ENCODE peak calls at places on chromosomes 7 and 10, in four cellular contexts. One of them, this sample, is unnamed.

GRCh38 chr7:16479587-16479986 is 14.0 kb upstream of the SOSTDC1 start:
- DNase-seq in esophagus squamous epithelium: no peak
- DNase-seq in CD8-positive, alpha-beta T cell: no peak
- DNase-seq in heart left ventricle: no peak
- DNase-seq in this sample: no peak

GRCh38 chr7:48105045-48105444 is 16.0 kb downstream of the UPP1 start:
- DNase-seq in esophagus squamous epithelium: no peak
- DNase-seq in CD8-positive, alpha-beta T cell: no peak
- DNase-seq in heart left ventricle: no peak
- DNase-seq in this sample: no peak

GRCh38 chr10:122192142-122192541 is 79.0 kb upstream of the BTBD16 start:
- DNase-seq in esophagus squamous epithelium: no peak
- DNase-seq in CD8-positive, alpha-beta T cell: no peak
- DNase-seq in heart left ventricle: peak; percentile 51
- DNase-seq in this sample: no peak

GRCh38 chr10:17171131-17171530 is 30.3 kb downstream of the TRDMT1 start:
- DNase-seq in esophagus squamous epithelium: no peak
- DNase-seq in CD8-positive, alpha-beta T cell: no peak
- DNase-seq in heart left ventricle: no peak
- DNase-seq in this sample: no peak

GRCh38 chr7:1538544-1539345 is 8.2 kb downstream of the MAFK start:
- DNase-seq in esophagus squamous epithelium: no peak
- DNase-seq in CD8-positive, alpha-beta T cell: no peak
- DNase-seq in heart left ventricle: peak; percentile 44
- DNase-seq in this sample: no peak

GRCh38 chr7:159093351-159093971 is 51.2 kb downstream of the VIPR2 start:
- DNase-seq in esophagus squamous epithelium: no peak
- DNase-seq in CD8-positive, alpha-beta T cell: no peak
- DNase-seq in heart left ventricle: no peak
- DNase-seq in this sample: no peak

GRCh38 chr10:67976292-67977245 is 92.1 kb downstream of the SIRT1 start:
- DNase-seq in esophagus squamous epithelium: no peak
- DNase-seq in CD8-positive, alpha-beta T cell: no peak
- DNase-seq in heart left ventricle: peak; percentile 90
- DNase-seq in this sample: no peak

GRCh38 chr10:132972986-132973902 is 30.9 kb upstream of the CFAP46 start:
- DNase-seq in esophagus squamous epithelium: no peak
- DNase-seq in CD8-positive, alpha-beta T cell: no peak
- DNase-seq in heart left ventricle: no peak
- DNase-seq in this sample: no peak

GRCh38 chr10:76984559-76985443 is 652.8 kb downstream of the KCNMA1 start:
- DNase-seq in esophagus squamous epithelium: no peak
- DNase-seq in CD8-positive, alpha-beta T cell: peak; percentile 32
- DNase-seq in heart left ventricle: peak; percentile 65
- DNase-seq in this sample: peak; percentile 29

GRCh38 chr10:36720931-36721330 is 404.5 kb upstream of the ANKRD30A start:
- DNase-seq in esophagus squamous epithelium: no peak
- DNase-seq in CD8-positive, alpha-beta T cell: no peak
- DNase-seq in heart left ventricle: no peak
- DNase-seq in this sample: no peak

GRCh38 chr10:118020365-118020764 is 26.4 kb downstream of the RAB11FIP2 start:
- DNase-seq in esophagus squamous epithelium: no peak
- DNase-seq in CD8-positive, alpha-beta T cell: no peak
- DNase-seq in heart left ventricle: no peak
- DNase-seq in this sample: no peak

GRCh38 chr7:13036256-13036765 is 348.9 kb downstream of the ARL4A start:
- DNase-seq in esophagus squamous epithelium: no peak
- DNase-seq in CD8-positive, alpha-beta T cell: no peak
- DNase-seq in heart left ventricle: no peak
- DNase-seq in this sample: no peak

GRCh38 chr10:3142146-3142875 is 30.3 kb downstream of the PITRM1 start:
- DNase-seq in esophagus squamous epithelium: no peak
- DNase-seq in CD8-positive, alpha-beta T cell: no peak
- DNase-seq in heart left ventricle: no peak
- DNase-seq in this sample: no peak

GRCh38 chr10:614772-615582 is 74.5 kb downstream of the DIP2C start:
- DNase-seq in esophagus squamous epithelium: no peak
- DNase-seq in CD8-positive, alpha-beta T cell: no peak
- DNase-seq in heart left ventricle: no peak
- DNase-seq in this sample: no peak

GRCh38 chr7:55140221-55140980 is 121.6 kb downstream of the EGFR start:
- DNase-seq in esophagus squamous epithelium: no peak
- DNase-seq in CD8-positive, alpha-beta T cell: no peak
- DNase-seq in heart left ventricle: peak; percentile 77
- DNase-seq in this sample: peak; percentile 44

GRCh38 chr7:114212753-114213439 is 201.7 kb upstream of the FOXP2 start:
- DNase-seq in esophagus squamous epithelium: no peak
- DNase-seq in CD8-positive, alpha-beta T cell: no peak
- DNase-seq in heart left ventricle: no peak
- DNase-seq in this sample: no peak

GRCh38 chr10:49679480-49679893 is at the start of gene C10orf53:
- DNase-seq in esophagus squamous epithelium: no peak
- DNase-seq in CD8-positive, alpha-beta T cell: no peak
- DNase-seq in heart left ventricle: peak; percentile 34
- DNase-seq in this sample: no peak

GRCh38 chr7:107857541-107857912 is 33.5 kb upstream of the DLD start:
- DNase-seq in esophagus squamous epithelium: no peak
- DNase-seq in CD8-positive, alpha-beta T cell: no peak
- DNase-seq in heart left ventricle: no peak
- DNase-seq in this sample: no peak

GRCh38 chr7:84722086-84722485 is 464.8 kb downstream of the SEMA3D start:
- DNase-seq in esophagus squamous epithelium: no peak
- DNase-seq in CD8-positive, alpha-beta T cell: no peak
- DNase-seq in heart left ventricle: no peak
- DNase-seq in this sample: no peak

GRCh38 chr7:111992601-111993000 is 213.6 kb downstream of the DOCK4 start:
- DNase-seq in esophagus squamous epithelium: no peak
- DNase-seq in CD8-positive, alpha-beta T cell: no peak
- DNase-seq in heart left ventricle: no peak
- DNase-seq in this sample: no peak

GRCh38 chr10:119269737-119270136 is 62.4 kb downstream of the GRK5 start:
- DNase-seq in esophagus squamous epithelium: no peak
- DNase-seq in CD8-positive, alpha-beta T cell: no peak
- DNase-seq in heart left ventricle: no peak
- DNase-seq in this sample: no peak

DNA sequence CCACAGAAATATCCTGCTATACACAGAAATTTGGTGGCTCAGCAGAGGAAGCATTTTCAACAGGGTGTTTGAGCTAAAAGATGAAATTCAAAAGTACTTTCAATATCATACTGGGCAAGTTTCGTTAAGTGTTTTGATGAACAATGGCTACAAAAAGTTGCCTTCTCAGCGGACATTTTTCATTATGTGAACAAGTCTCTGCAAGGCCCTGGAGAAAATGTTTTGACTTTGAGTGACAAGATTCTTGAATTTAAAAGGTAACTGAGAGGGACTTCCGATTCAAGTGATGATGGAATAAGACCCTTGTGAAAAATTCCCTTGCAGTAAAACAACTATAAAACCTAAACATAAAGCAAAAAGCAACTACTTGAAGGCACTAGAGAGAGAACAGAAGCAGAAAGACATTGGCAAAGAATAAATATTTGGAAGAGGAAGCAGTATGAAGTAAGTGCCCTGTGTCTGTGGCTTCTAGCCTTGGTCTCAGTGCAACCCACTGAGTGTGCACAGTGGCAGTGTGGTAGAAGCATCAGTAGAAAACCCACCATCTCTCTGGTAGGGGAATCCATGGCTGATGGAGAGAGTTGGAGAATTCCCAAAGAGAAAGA is 62.5 kb upstream of the NAMPT start:
- DNase-seq in esophagus squamous epithelium: no peak
- DNase-seq in CD8-positive, alpha-beta T cell: no peak
- DNase-seq in heart left ventricle: no peak
- DNase-seq in this sample: no peak
- H3K27ac ChIP-seq in esophagus squamous epithelium: peak overlapping the region; percentile 57
- H3K27ac ChIP-seq in CD8-positive, alpha-beta T cell: no peak overlapping the region
- H3K27ac ChIP-seq in heart left ventricle: no peak overlapping the region
- H3K27ac ChIP-seq in this sample: peak overlapping the region; percentile 88

GRCh38 chr10:103836776-103837344 is 18.5 kb downstream of the SH3PXD2A start:
- DNase-seq in esophagus squamous epithelium: no peak
- DNase-seq in CD8-positive, alpha-beta T cell: no peak
- DNase-seq in heart left ventricle: no peak
- DNase-seq in this sample: no peak

GRCh38 chr10:103835121-103836045 is 20.0 kb downstream of the SH3PXD2A start:
- DNase-seq in esophagus squamous epithelium: no peak
- DNase-seq in CD8-positive, alpha-beta T cell: no peak
- DNase-seq in heart left ventricle: peak; percentile 86
- DNase-seq in this sample: no peak

GRCh38 chr10:103837370-103838094 is 17.8 kb downstream of the SH3PXD2A start:
- DNase-seq in esophagus squamous epithelium: no peak
- DNase-seq in CD8-positive, alpha-beta T cell: no peak
- DNase-seq in heart left ventricle: peak; percentile 28
- DNase-seq in this sample: no peak

GRCh38 chr10:103834436-103835095 is 20.8 kb downstream of the SH3PXD2A start:
- DNase-seq in esophagus squamous epithelium: no peak
- DNase-seq in CD8-positive, alpha-beta T cell: no peak
- DNase-seq in heart left ventricle: no peak
- DNase-seq in this sample: no peak

DNA sequence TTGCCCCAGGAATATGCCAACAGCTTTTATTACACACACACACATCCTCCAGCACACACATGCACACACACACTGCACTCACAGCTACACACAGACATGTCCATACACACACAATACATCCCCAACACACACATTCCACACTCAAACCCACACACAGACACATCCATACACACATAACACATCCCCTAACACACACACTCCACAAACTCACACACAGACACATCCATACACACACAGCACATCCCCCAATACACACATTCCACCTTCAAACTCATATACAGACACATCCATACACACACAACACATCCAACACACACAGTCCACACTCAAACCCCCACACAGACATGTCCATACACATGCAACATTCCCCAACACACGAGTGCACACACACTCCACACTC is 19.1 kb downstream of the SH3PXD2A start:
- DNase-seq in esophagus squamous epithelium: no peak
- DNase-seq in CD8-positive, alpha-beta T cell: no peak
- DNase-seq in heart left ventricle: no peak
- DNase-seq in this sample: no peak
- H3K27ac ChIP-seq in esophagus squamous epithelium: no peak overlapping the region
- H3K27ac ChIP-seq in CD8-positive, alpha-beta T cell: no peak overlapping the region
- H3K27ac ChIP-seq in heart left ventricle: no peak overlapping the region
- H3K27ac ChIP-seq in this sample: peak overlapping the region; percentile 19

GRCh38 chr7:75732764-75733630 is 5.7 kb downstream of the HIP1 start:
- DNase-seq in esophagus squamous epithelium: no peak
- DNase-seq in CD8-positive, alpha-beta T cell: no peak
- DNase-seq in heart left ventricle: no peak
- DNase-seq in this sample: no peak
- H3K27ac ChIP-seq in esophagus squamous epithelium: peak overlapping the region; percentile 52
- H3K27ac ChIP-seq in CD8-positive, alpha-beta T cell: no peak overlapping the region
- H3K27ac ChIP-seq in heart left ventricle: no peak overlapping the region
- H3K27ac ChIP-seq in this sample: no peak overlapping the region

GRCh38 chr10:12844796-12845524 is 156.6 kb downstream of the CCDC3 start:
- DNase-seq in esophagus squamous epithelium: no peak
- DNase-seq in CD8-positive, alpha-beta T cell: no peak
- DNase-seq in heart left ventricle: no peak
- DNase-seq in this sample: no peak
- H3K27ac ChIP-seq in esophagus squamous epithelium: peak overlapping the region; percentile 71
- H3K27ac ChIP-seq in CD8-positive, alpha-beta T cell: no peak overlapping the region
- H3K27ac ChIP-seq in heart left ventricle: no peak overlapping the region
- H3K27ac ChIP-seq in this sample: peak overlapping the region; percentile 60

GRCh38 chr7:99840136-99840869 is 12.5 kb downstream of the CYP3A43 start:
- DNase-seq in esophagus squamous epithelium: no peak
- DNase-seq in CD8-positive, alpha-beta T cell: no peak
- DNase-seq in heart left ventricle: no peak
- DNase-seq in this sample: no peak

GRCh38 chr7:99842926-99843325 is 15.1 kb downstream of the CYP3A43 start:
- DNase-seq in esophagus squamous epithelium: no peak
- DNase-seq in CD8-positive, alpha-beta T cell: no peak
- DNase-seq in heart left ventricle: no peak
- DNase-seq in this sample: no peak

GRCh38 chr7:99843808-99844207 is 16.0 kb downstream of the CYP3A43 start:
- DNase-seq in esophagus squamous epithelium: no peak
- DNase-seq in CD8-positive, alpha-beta T cell: no peak
- DNase-seq in heart left ventricle: no peak
- DNase-seq in this sample: no peak

GRCh38 chr7:99837649-99838361 is 10.0 kb downstream of the CYP3A43 start:
- DNase-seq in esophagus squamous epithelium: no peak
- DNase-seq in CD8-positive, alpha-beta T cell: no peak
- DNase-seq in heart left ventricle: no peak
- DNase-seq in this sample: no peak

DNA sequence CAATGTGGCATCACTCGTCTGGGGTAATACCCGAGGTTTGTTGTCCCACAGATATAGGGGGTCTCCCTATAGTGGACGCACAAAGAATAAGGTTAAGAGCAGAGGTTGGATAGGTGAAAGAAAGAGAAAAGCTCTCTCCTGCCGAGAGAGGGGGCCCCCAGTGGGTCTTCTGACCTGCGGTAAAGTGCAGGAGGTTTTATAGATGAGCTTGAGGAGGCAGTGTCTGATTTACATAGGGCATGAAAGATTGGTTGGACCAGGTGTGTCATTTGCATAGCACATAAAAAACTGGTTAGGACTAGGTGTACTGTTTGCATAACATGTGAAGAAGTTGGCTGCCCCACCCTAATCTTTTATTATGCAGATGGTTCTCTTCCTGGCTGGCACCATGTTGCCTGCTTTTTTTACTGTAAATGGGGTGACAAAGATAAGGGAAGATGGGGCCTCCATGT is 11.8 kb downstream of the CYP3A43 start:
- DNase-seq in esophagus squamous epithelium: no peak
- DNase-seq in CD8-positive, alpha-beta T cell: no peak
- DNase-seq in heart left ventricle: no peak
- DNase-seq in this sample: peak; percentile 71
- H3K27ac ChIP-seq in esophagus squamous epithelium: peak overlapping the region; percentile 55
- H3K27ac ChIP-seq in CD8-positive, alpha-beta T cell: no peak overlapping the region
- H3K27ac ChIP-seq in heart left ventricle: no peak overlapping the region
- H3K27ac ChIP-seq in this sample: peak overlapping the region; percentile 41

GRCh38 chr7:39890411-39890810 is 59.6 kb upstream of the CDK13 start:
- DNase-seq in esophagus squamous epithelium: no peak
- DNase-seq in CD8-positive, alpha-beta T cell: no peak
- DNase-seq in heart left ventricle: no peak
- DNase-seq in this sample: no peak
- H3K27ac ChIP-seq in esophagus squamous epithelium: no peak overlapping the region
- H3K27ac ChIP-seq in CD8-positive, alpha-beta T cell: no peak overlapping the region
- H3K27ac ChIP-seq in heart left ventricle: no peak overlapping the region
- H3K27ac ChIP-seq in this sample: no peak overlapping the region

This sample was measured in epithelial cell of prostate.